ENCODE peak calls at places on chromosomes 13 and 19, in seven cellular contexts. One of them, this sample, is unnamed.

GRCh38 chr19:52941941-52942370 is 18.7 kb upstream of the ZNF888 start:
- DNase-seq in NCI-H1436: peak
- DNase-seq in A172: peak
- DNase-seq in esophagus squamous epithelium: no peak
- DNase-seq in IMR-90: peak
- DNase-seq in iPS-NIHi11: peak
- DNase-seq in iris pigment epithelial cell: peak
- DNase-seq in this sample: peak

GRCh38 chr13:109626386-109627171 is 159.8 kb downstream of the IRS2 start:
- DNase-seq in NCI-H1436: no peak
- DNase-seq in A172: no peak
- DNase-seq in esophagus squamous epithelium: no peak
- DNase-seq in IMR-90: no peak
- DNase-seq in iPS-NIHi11: no peak
- DNase-seq in iris pigment epithelial cell: no peak
- DNase-seq in this sample: no peak

GRCh38 chr19:8366961-8367326 is 3.0 kb downstream of the ANGPTL4 start:
- DNase-seq in NCI-H1436: no peak
- DNase-seq in A172: no peak
- DNase-seq in esophagus squamous epithelium: no peak
- DNase-seq in IMR-90: no peak
- DNase-seq in iPS-NIHi11: no peak
- DNase-seq in iris pigment epithelial cell: peak
- DNase-seq in this sample: no peak

GRCh38 chr19:39845621-39846175 is 481 bp downstream of the FBL start:
- DNase-seq in NCI-H1436: no peak
- DNase-seq in A172: peak
- DNase-seq in esophagus squamous epithelium: no peak
- DNase-seq in IMR-90: no peak
- DNase-seq in iPS-NIHi11: peak
- DNase-seq in iris pigment epithelial cell: no peak
- DNase-seq in this sample: peak

GRCh38 chr13:69580255-69580654 is 527.4 kb upstream of the ATXN8OS start:
- DNase-seq in NCI-H1436: no peak
- DNase-seq in A172: no peak
- DNase-seq in esophagus squamous epithelium: no peak
- DNase-seq in IMR-90: no peak
- DNase-seq in iPS-NIHi11: peak
- DNase-seq in iris pigment epithelial cell: no peak
- DNase-seq in this sample: no peak

GRCh38 chr13:99985243-99985874 is 3.8 kb downstream of the ZIC2 start:
- DNase-seq in NCI-H1436: no peak
- DNase-seq in A172: no peak
- DNase-seq in esophagus squamous epithelium: no peak
- DNase-seq in IMR-90: no peak
- DNase-seq in iPS-NIHi11: no peak
- DNase-seq in iris pigment epithelial cell: no peak
- DNase-seq in this sample: peak

GRCh38 chr13:79907527-79907926 is 426.6 kb downstream of the NDFIP2 start:
- DNase-seq in NCI-H1436: no peak
- DNase-seq in A172: no peak
- DNase-seq in esophagus squamous epithelium: no peak
- DNase-seq in IMR-90: no peak
- DNase-seq in iPS-NIHi11: no peak
- DNase-seq in iris pigment epithelial cell: no peak
- DNase-seq in this sample: no peak

GRCh38 chr13:113034451-113035208 is 65.6 kb downstream of the MCF2L start:
- DNase-seq in NCI-H1436: no peak
- DNase-seq in A172: peak
- DNase-seq in esophagus squamous epithelium: no peak
- DNase-seq in IMR-90: peak
- DNase-seq in iPS-NIHi11: peak
- DNase-seq in iris pigment epithelial cell: peak
- DNase-seq in this sample: peak

GRCh38 chr19:38562096-38562495 is 55.7 kb downstream of the MAP4K1 start:
- DNase-seq in NCI-H1436: no peak
- DNase-seq in A172: no peak
- DNase-seq in esophagus squamous epithelium: no peak
- DNase-seq in IMR-90: no peak
- DNase-seq in iPS-NIHi11: no peak
- DNase-seq in iris pigment epithelial cell: no peak
- DNase-seq in this sample: no peak